ENCODE peak calls at places on chromosomes 6 and 20, in four cellular contexts. Y is brain microvascular endothelial cell, I is kidney, H is esophagus squamous epithelium. L is an unnamed sample.

GRCh38 chr20:34532320-34532719 is 16.1 kb downstream of the DYNLRB1 start:
- DNase-seq in Y (no peak), I (no peak), H (no peak), L (no peak)

GRCh38 chr6:3517350-3517749 is 60.5 kb upstream of the SLC22A23 start:
- DNase-seq in Y (peak), I (no peak), H (no peak), L (no peak)

GRCh38 chr6:70234561-70235236 is 68.2 kb downstream of the COL9A1 start:
- DNase-seq in Y (no peak), I (no peak), H (no peak), L (no peak)

GRCh38 chr20:20366551-20366895 is 1.4 kb upstream of the INSM1 start:
- DNase-seq in Y (no peak), I (no peak), H (no peak), L (no peak)

GRCh38 chr6:31094389-31094881 is 17.9 kb downstream of the C6orf15 start:
- DNase-seq in Y (no peak), I (no peak), H (no peak), L (no peak)

GRCh38 chr20:595330-596308 is 14.5 kb downstream of the TCF15 start:
- DNase-seq in Y (no peak), I (no peak), H (no peak), L (no peak)

GRCh38 chr6:155244434-155244833 is 19.4 kb upstream of the CLDN20 start:
- DNase-seq in Y (no peak), I (no peak), H (no peak), L (no peak)

GRCh38 chr20:59295531-59295930 is 4.9 kb upstream of the EDN3 start:
- DNase-seq in Y (no peak), I (no peak), H (no peak), L (no peak)

GRCh38 chr6:84897874-84898635 is 133.7 kb upstream of the TBX18 start:
- DNase-seq in Y (peak), I (no peak), H (no peak), L (no peak)

GRCh38 chr6:100845676-100846075 is 35.5 kb downstream of the ASCC3 start:
- DNase-seq in Y (no peak), I (no peak), H (no peak), L (no peak)

GRCh38 chr20:11118802-11119380 is 445.1 kb upstream of the JAG1 start:
- DNase-seq in Y (no peak), I (no peak), H (no peak), L (no peak)

GRCh38 chr6:57221191-57221935 is 744 bp downstream of the RAB23 start:
- DNase-seq in Y (peak), I (peak), H (no peak), L (no peak)

GRCh38 chr6:57220083-57220703 is 1.9 kb downstream of the RAB23 start:
- DNase-seq in Y (no peak), I (no peak), H (no peak), L (no peak)

GRCh38 chr6:57222684-57223077 is 574 bp upstream of the RAB23 start:
- DNase-seq in Y (no peak), I (no peak), H (no peak), L (no peak)

GRCh38 chr6:57224769-57225515 is 2.8 kb upstream of the RAB23 start:
- DNase-seq in Y (no peak), I (no peak), H (no peak), L (no peak)

DNA sequence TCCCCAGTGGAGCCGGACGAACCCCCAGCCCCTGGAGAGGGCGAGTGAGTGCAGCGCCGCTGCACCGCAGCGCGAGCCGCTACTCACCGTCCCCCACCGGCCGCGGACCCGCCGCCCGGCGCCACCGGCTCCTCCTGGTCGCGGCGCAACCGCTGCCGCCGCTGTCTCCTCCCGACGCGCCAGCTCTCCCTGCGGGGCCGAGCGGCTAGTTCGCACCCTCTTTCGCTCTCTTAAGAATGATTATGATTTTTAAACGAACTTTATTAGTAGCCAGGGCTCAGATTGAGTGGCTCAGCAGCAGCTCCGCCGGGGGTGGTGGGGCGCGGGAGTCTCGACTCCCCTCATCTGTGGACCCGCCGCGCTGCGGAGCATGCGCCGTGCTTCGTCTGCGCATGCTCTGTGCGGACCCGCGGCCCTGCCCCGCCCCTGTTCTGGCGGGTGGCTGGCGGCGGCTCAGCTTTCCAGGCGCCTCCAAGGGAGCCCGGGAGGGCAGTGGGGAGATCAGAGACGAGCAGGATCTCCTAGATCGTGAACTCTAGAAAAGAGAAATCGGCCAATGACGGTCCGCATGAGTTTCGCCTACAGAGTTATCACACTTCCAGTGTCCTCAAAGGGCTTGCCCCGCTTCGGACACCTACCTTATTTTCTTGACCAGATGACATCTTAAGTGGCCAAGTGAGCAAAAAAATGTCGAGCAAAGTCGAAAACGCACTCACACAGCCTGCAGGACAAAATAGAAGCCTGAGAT is at the start of gene RAB23:
- DNase-seq in Y (peak), I (peak), H (peak), L (peak)
- TF ChIP-seq CTCF in Y (no peak), I (no peak), H (no peak), L (no peak)

DNA sequence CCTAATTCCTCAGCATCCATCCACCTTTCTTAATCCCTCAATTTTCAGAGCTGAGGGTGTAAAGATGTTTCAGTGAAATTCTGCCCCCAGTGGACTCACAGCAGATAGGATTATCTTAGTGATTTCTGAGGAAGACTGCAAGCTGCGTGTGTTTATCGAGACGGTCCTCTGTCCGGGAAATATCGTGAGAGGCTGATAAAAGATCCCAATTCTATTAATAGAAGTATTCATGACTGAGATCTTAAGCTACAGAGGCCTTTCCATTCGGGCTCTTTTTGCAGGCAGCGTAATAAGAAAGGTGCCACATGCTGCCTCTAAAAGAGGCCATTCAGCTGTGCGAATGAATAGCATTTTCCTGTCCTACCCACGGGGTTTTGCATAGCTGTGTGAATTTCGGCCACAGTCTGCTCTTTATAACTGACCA is 209.0 kb downstream of the ARHGAP18 start:
- DNase-seq in Y (peak), I (no peak), H (no peak), L (no peak)
- TF ChIP-seq CTCF in Y (peak), I (no peak), H (peak), L (no peak)

GRCh38 chr6:161216616-161217205 is 57.1 kb downstream of the AGPAT4 start:
- DNase-seq in Y (no peak), I (no peak), H (no peak), L (no peak)

GRCh38 chr6:161219336-161220079 is 54.4 kb downstream of the AGPAT4 start:
- DNase-seq in Y (no peak), I (no peak), H (no peak), L (no peak)

GRCh38 chr6:161217631-161218030 is 56.2 kb downstream of the AGPAT4 start:
- DNase-seq in Y (no peak), I (no peak), H (no peak), L (no peak)

GRCh38 chr6:161215876-161216615 is 57.8 kb downstream of the AGPAT4 start:
- DNase-seq in Y (peak), I (no peak), H (no peak), L (no peak)

GRCh38 chr6:161218222-161218621 is 55.6 kb downstream of the AGPAT4 start:
- DNase-seq in Y (no peak), I (no peak), H (no peak), L (no peak)
- TF ChIP-seq CTCF in Y (peak), I (no peak), H (no peak), L (no peak)

GRCh38 chr6:88843040-88843439 is 120.4 kb downstream of the RNGTT start:
- DNase-seq in Y (no peak), I (no peak), H (no peak), L (no peak)
- TF ChIP-seq CTCF in Y (no peak), I (no peak), H (no peak), L (no peak)

DNA sequence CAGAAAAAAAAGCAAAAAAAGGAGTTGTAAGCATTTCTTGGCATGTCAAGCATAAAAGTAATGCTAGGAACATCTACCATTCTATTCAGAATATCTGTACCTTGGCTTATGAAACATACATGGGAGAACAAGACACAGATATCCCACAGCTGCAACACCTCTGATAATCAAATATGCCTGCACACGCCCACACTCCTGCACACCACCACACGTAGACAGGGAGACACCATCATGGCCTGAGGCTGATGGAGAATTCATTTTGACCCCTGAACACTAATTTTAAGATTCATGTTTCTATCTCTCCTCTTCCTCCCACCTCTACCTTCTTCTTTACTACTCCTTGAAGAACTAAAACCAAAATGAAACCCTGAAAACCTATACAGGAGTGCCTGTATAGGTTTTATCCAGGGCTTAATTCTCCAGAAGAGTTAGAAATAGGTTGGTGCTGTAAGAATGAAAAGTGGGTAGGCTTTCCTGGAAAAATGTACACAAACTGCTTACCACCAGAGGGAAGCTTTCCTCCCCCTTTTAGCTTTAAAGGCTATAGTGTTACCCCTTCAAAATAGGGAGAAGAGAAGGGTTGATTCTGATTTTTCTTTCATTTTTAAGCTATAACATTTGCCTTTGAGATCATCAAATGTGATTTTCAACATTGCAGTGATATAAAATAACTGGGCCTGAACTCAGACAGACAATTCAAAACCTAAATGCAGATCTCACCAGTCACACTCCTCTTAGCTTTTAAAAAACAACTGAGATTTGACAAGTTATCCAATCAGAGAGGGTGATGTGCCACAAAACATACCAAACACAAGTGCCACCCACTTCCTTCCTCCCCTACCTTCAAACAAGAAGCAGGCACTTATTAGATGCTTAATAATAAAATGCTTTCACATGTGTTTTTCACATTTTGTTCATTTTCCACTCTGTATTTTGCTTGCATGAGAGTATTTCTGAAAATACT is 57.9 kb downstream of the ELOVL5 start:
- DNase-seq in Y (no peak), I (no peak), H (no peak), L (no peak)
- TF ChIP-seq CTCF in Y (peak), I (no peak), H (no peak), L (no peak)